ENCODE peak calls at places on chromosomes 3 and 15, in ten cellular contexts. W is lower lobe of right lung; E is breast epithelium; I is body of pancreas; U is CD8-positive, alpha-beta memory T cell; Z is thoracic aorta; X is tibial artery; R is cardiac muscle cell; H is upper lobe of right lung; B is PC-9. C is an unnamed sample.

GRCh38 chr3:11391172-11391879 is 119.1 kb downstream of the ATG7 start:
- DNase-seq in U (no peak), H (no peak), B (no peak), R (no peak), W (no peak), Z (no peak), X (no peak), I (no peak), E (no peak), C (no peak)

GRCh38 chr3:181773921-181774320 is 62.2 kb downstream of the SOX2 start:
- DNase-seq in E (no peak), Z (no peak), R (no peak), X (no peak), U (no peak), W (no peak), B (no peak), I (no peak), H (no peak), C (no peak)

GRCh38 chr15:49918106-49918505 is 200.9 kb downstream of the ATP8B4 start:
- DNase-seq in B (no peak), Z (no peak), X (no peak), I (no peak), H (no peak), U (no peak), R (peak; percentile 59), E (no peak), W (no peak), C (no peak)

GRCh38 chr3:52402101-52402521 is 42.8 kb downstream of the SEMA3G start:
- DNase-seq in E (no peak), B (no peak), X (no peak), H (peak; percentile 57), Z (no peak), R (no peak), I (no peak), U (no peak), W (peak; percentile 36), C (no peak)

GRCh38 chr3:65894679-65895078 is 144.0 kb downstream of the MAGI1 start:
- DNase-seq in Z (no peak), H (no peak), I (no peak), B (peak; percentile 73), U (no peak), E (no peak), R (peak; percentile 58), W (no peak), X (no peak), C (no peak)

GRCh38 chr3:195788711-195789581 is 22.8 kb downstream of the MUC4 start:
- DNase-seq in U (no peak), E (no peak), W (no peak), R (no peak), X (no peak), Z (no peak), I (no peak), H (no peak), B (no peak), C (no peak)

GRCh38 chr3:15578272-15578671 is 23.1 kb downstream of the HACL1 start:
- DNase-seq in R (peak; percentile 29), U (no peak), X (no peak), E (no peak), H (no peak), W (no peak), Z (no peak), I (no peak), B (no peak), C (no peak)

GRCh38 chr3:55624238-55624637 is 137.1 kb upstream of the WNT5A start:
- DNase-seq in R (no peak), E (no peak), H (no peak), W (peak; percentile 60), I (no peak), Z (no peak), U (no peak), X (no peak), B (no peak), C (no peak)

GRCh38 chr3:76998555-76998954 is 41.3 kb upstream of the ROBO2 start:
- DNase-seq in I (no peak), R (no peak), W (no peak), H (no peak), U (no peak), X (no peak), E (no peak), Z (no peak), B (no peak), C (no peak)

GRCh38 chr3:115623414-115623868 is at the start of gene GAP43:
- DNase-seq in W (no peak), I (peak; percentile 15), H (peak; percentile 56), E (no peak), B (no peak), Z (no peak), U (no peak), X (peak; percentile 23), R (peak; percentile 86), C (no peak)

GRCh38 chr3:38283810-38284775 is 2.0 kb downstream of the SLC22A14 start:
- DNase-seq in B (no peak), I (no peak), E (no peak), H (no peak), X (no peak), Z (no peak), U (no peak), W (no peak), R (peak; percentile 71), C (no peak)

GRCh38 chr15:73784299-73784698 is 31.1 kb upstream of the INSYN1 start:
- DNase-seq in Z (no peak), E (no peak), I (no peak), R (no peak), W (no peak), U (no peak), X (no peak), B (no peak), H (no peak), C (no peak)

GRCh38 chr3:66419053-66419440 is 81.8 kb downstream of the LRIG1 start:
- DNase-seq in Z (no peak), I (no peak), B (no peak), U (no peak), R (no peak), X (no peak), W (no peak), H (no peak), E (no peak), C (no peak)

GRCh38 chr15:65085207-65085753 is 8.7 kb downstream of the KBTBD13 start:
- DNase-seq in U (no peak), W (peak; percentile 56), X (no peak), I (no peak), Z (no peak), R (no peak), H (peak; percentile 68), B (no peak), E (no peak), C (no peak)

GRCh38 chr3:125300416-125300815 is 74.7 kb downstream of the ZNF148 start:
- DNase-seq in R (peak; percentile 41), H (no peak), W (no peak), I (no peak), E (no peak), U (no peak), Z (no peak), B (peak; percentile 36), X (no peak), C (no peak)

GRCh38 chr3:189563841-189564563 is 67.2 kb upstream of the TP63 start:
- DNase-seq in Z (no peak), B (peak; percentile 92), X (no peak), H (no peak), W (no peak), E (no peak), U (no peak), R (peak; percentile 84), I (no peak), C (no peak)

GRCh38 chr3:140164922-140165590 is 230.1 kb downstream of the CLSTN2 start:
- DNase-seq in E (no peak), Z (no peak), U (no peak), W (no peak), H (no peak), I (no peak), B (no peak), X (no peak), R (no peak), C (no peak)

GRCh38 chr3:134300520-134300919 is 49.9 kb upstream of the RYK start:
- DNase-seq in I (no peak), H (no peak), Z (no peak), E (no peak), X (no peak), U (no peak), R (no peak), B (no peak), W (no peak), C (no peak)
- H3K27ac ChIP-seq in I (no peak overlapping the region), H (no peak overlapping the region), Z (no peak overlapping the region), E (no peak overlapping the region), X (no peak overlapping the region), U (no peak overlapping the region), R (no peak overlapping the region), B (no peak overlapping the region), W (no peak overlapping the region), C (no peak overlapping the region)

DNA sequence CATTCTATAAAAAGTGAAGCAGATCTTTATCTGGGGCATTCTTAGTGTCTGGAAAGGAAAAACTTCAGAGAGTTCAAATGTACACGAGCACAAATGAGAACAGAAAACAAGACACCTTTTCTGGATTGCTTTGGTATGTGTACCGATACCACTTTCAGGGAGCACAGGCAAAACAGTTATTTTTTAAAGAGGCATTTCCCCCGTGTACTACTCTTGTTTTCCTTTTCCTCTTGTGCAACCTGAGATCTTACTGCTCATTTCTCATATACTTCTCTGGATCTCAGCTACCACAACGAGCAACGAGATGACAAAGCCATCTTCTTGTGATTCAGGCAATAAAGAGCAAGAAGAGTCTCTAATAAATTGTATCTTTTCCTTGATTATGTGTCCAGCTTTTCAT is 463.6 kb downstream of the SHQ1 start:
- DNase-seq in R (no peak), H (no peak), E (no peak), W (no peak), Z (no peak), B (no peak), U (no peak), I (no peak), X (no peak), C (no peak)
- H3K4me1 ChIP-seq in R (peaks cover 27% of the 10 kb centered on the region), H (no peaks in the 10 kb centered on the region), E (no peaks in the 10 kb centered on the region), W (peaks cover 65% of the 10 kb centered on the region), Z (peaks cover 10% of the 10 kb centered on the region), B (no peaks in the 10 kb centered on the region), U (peaks cover 38% of the 10 kb centered on the region), I (peaks cover 13% of the 10 kb centered on the region), X (peaks cover 4% of the 10 kb centered on the region), C (peaks cover 82% of the 10 kb centered on the region)

GRCh38 chr15:45677797-45678196 is 43.0 kb downstream of the SQOR start:
- DNase-seq in W (no peak), Z (no peak), I (no peak), H (no peak), B (no peak), E (no peak), U (no peak), X (no peak), R (no peak), C (no peak)
- H3K36me3 ChIP-seq in W (peaks cover 100% of the 10 kb centered on the region), Z (peaks cover 19% of the 10 kb centered on the region), I (peaks cover 35% of the 10 kb centered on the region), H (peaks cover 100% of the 10 kb centered on the region), B (no peaks in the 10 kb centered on the region), E (no peaks in the 10 kb centered on the region), U (peaks cover 34% of the 10 kb centered on the region), X (peaks cover 85% of the 10 kb centered on the region), R (no peaks in the 10 kb centered on the region), C (peaks cover 6% of the 10 kb centered on the region)

DNA sequence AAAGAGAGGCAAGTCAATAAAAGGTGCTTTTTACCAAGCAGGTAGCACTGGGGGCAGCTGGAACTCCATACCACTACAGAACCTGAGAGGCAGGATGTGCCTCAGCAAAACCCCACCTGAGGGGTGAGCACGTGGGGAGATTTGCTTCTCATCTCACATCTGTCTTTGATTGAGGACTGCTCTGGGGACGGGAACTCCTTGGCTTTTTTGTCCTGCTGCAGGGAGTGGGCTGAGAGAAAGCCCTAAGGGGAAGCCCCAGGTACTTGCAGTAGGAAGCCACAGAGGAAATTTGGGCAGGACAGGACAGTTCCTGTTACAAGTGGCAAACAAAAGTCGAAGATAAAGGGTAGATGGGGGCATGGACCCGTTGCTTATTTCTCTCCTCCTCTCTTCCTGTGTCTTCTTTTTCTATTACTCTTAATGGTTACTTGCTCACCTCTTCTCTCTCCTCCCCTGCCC is 27.2 kb downstream of the CFAP161 start:
- DNase-seq in R (no peak), W (no peak), I (no peak), X (no peak), H (no peak), B (no peak), Z (no peak), E (no peak), U (no peak), C (no peak)
- H3K27ac ChIP-seq in R (no peak overlapping the region), W (peak overlapping the region; percentile 62), I (no peak overlapping the region), X (peak overlapping the region; percentile 40), H (peak overlapping the region; percentile 51), B (no peak overlapping the region), Z (no peak overlapping the region), E (peak overlapping the region; percentile 84), U (no peak overlapping the region), C (peak overlapping the region; percentile 52)